ENCODE peak calls at places on chromosomes 7 and 10, in seven cellular contexts. R is left ventricle myocardium inferior, S is tibial nerve, E is endothelial cell of umbilical vein, L is LNCaP clone FGC, B is vagina, D is colonic mucosa. M is an unnamed sample.
A peak's percentile ranks its signal among the peaks of the same experiment; 100 is the strongest.

GRCh38 chr10:1368772-1369171 is 312.6 kb downstream of the WDR37 start:
- DNase-seq in R (no peak), S (no peak), E (no peak), L (no peak), B (peak; percentile 95), D (peak; percentile 40), M (peak; percentile 72)

GRCh38 chr7:36509962-36510361 is 120.3 kb downstream of the ANLN start:
- DNase-seq in R (no peak), S (no peak), E (no peak), L (no peak), B (no peak), D (no peak), M (no peak)

GRCh38 chr10:122062831-122063674 is 74.1 kb downstream of the TACC2 start:
- DNase-seq in R (peak; percentile 85), S (peak; percentile 79), E (peak; percentile 90), L (peak; percentile 97), B (no peak), D (peak; percentile 88), M (peak; percentile 96)

GRCh38 chr10:3068968-3069737 is 1.8 kb downstream of the PFKP start:
- DNase-seq in R (no peak), S (no peak), E (no peak), L (no peak), B (no peak), D (peak; percentile 38), M (peak; percentile 45)

GRCh38 chr7:116583653-116584052 is 58.8 kb downstream of the CAV1 start:
- DNase-seq in R (no peak), S (no peak), E (no peak), L (no peak), B (no peak), D (no peak), M (no peak)

GRCh38 chr7:6256709-6257535 is 15.5 kb downstream of the CYTH3 start:
- DNase-seq in R (peak; percentile 73), S (peak; percentile 40), E (no peak), L (no peak), B (no peak), D (peak; percentile 32), M (peak; percentile 73)

GRCh38 chr10:132422931-132423813 is 26.2 kb downstream of the PWWP2B start:
- DNase-seq in R (no peak), S (no peak), E (no peak), L (no peak), B (no peak), D (no peak), M (no peak)

GRCh38 chr10:9545073-9545472 is 1472.6 kb upstream of the CELF2 start:
- DNase-seq in R (no peak), S (no peak), E (no peak), L (no peak), B (no peak), D (no peak), M (no peak)

GRCh38 chr7:28168393-28169158 is 12.0 kb downstream of the JAZF1 start:
- DNase-seq in R (no peak), S (no peak), E (no peak), L (no peak), B (no peak), D (no peak), M (no peak)

GRCh38 chr10:59362991-59363390 is 642 bp upstream of the FAM13C start:
- DNase-seq in R (peak; percentile 67), S (peak; percentile 32), E (peak; percentile 14), L (peak; percentile 15), B (no peak), D (peak; percentile 63), M (peak; percentile 37)
- H3K4me3 ChIP-seq in R (peak overlapping the region; percentile 79), S (peak overlapping the region; percentile 52), E (no peak overlapping the region), L (peak overlapping the region; percentile 45), B (peak overlapping the region; percentile 65), D (peak overlapping the region; percentile 52), M (no peak overlapping the region)

GRCh38 chr10:68721673-68721963 is 579 bp downstream of the CCAR1 start:
- DNase-seq in R (no peak), S (no peak), E (no peak), L (no peak), B (peak; percentile 22), D (no peak), M (no peak)

GRCh38 chr10:68717435-68717834 is 3.6 kb upstream of the CCAR1 start:
- DNase-seq in R (no peak), S (no peak), E (no peak), L (no peak), B (no peak), D (no peak), M (no peak)

GRCh38 chr10:68725016-68725415 is 4.0 kb downstream of the CCAR1 start:
- DNase-seq in R (no peak), S (no peak), E (no peak), L (no peak), B (no peak), D (no peak), M (no peak)

DNA sequence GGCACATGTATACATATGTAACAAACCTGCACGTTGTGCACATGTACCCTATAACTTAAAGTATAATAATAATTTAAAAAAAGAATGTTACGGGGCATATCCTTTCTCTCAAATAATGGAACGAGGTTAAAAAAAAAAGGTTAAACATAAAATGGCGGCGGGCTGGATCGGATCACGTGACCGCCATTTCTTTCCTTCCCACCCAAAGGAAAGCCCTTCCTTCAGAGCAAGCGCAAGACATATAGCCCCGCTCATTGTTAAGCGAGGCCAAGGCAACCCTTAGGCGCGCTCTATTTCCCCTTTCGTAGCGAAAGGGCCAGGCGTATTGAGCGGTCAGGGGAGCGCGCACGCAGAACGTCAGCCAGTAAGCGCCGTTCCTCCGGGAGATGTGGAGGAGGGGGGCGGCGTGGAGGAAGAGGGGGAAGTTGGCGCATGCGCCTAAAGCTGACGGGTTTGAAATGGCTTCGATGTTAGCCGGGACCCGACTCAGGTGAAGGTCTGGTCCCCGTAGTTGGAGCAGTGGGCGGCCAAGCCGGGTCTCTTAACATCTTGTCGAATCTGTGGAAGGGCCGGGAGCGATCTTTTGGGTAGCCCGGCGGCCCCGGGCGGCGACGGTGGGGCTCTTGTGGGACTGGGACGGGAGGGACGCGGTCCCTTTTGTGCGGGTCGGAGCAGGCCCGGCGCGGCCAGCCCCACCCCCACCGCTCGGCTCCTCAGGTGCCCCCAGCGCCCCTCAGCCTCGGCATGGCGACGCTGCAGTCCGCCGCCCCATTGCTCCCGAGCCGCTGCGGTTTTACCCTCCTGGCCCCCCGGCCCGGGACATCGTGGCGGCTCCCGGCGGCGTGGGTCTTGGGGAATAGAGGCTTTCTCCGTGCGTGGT is at the start of gene CCAR1:
- DNase-seq in R (peak; percentile 98), S (peak; percentile 91), E (peak; percentile 99), L (peak; percentile 96), B (no peak), D (peak; percentile 96), M (peak; percentile 98)
- H3K4me3 ChIP-seq in R (peak within 1 kb of the TSS; percentile 96), S (peak within 1 kb of the TSS; percentile 80), E (peak within 1 kb of the TSS; percentile 55), L (peak within 1 kb of the TSS; percentile 91), B (peak within 1 kb of the TSS; percentile 84), D (peak within 1 kb of the TSS; percentile 82), M (peak within 1 kb of the TSS; percentile 90)

DNA sequence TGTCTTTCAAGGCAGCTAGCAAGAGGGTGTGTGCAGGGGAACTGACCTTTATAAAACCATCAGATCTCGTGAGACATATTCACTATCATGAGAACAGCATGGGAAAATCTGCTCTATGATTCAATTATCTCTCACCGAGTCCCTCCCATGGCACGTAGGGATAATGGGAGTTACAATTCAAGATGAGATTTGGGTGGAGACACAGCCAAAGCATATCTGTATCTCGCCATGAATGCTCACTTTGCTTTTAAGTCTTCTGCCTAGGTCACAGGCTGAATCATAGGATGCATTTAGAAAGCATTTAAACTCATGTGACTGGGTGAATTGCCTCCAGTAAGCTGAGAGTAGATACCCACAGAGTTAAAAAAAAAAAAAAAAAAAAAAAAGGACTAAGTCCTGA is 220.0 kb downstream of the AGMO start:
- DNase-seq in R (no peak), S (no peak), E (no peak), L (no peak), B (no peak), D (no peak), M (no peak)
- H3K4me3 ChIP-seq in R (no peak overlapping the region), S (no peak overlapping the region), E (no peak overlapping the region), L (no peak overlapping the region), B (no peak overlapping the region), D (no peak overlapping the region), M (no peak overlapping the region)

GRCh38 chr10:68562666-68563522 is 2.8 kb downstream of the TET1 start:
- DNase-seq in R (no peak), S (no peak), E (no peak), L (no peak), B (no peak), D (no peak), M (no peak)
- H3K4me3 ChIP-seq in R (peak overlapping the region; percentile 73), S (peak overlapping the region; percentile 99), E (no peak overlapping the region), L (no peak overlapping the region), B (peak overlapping the region; percentile 84), D (no peak overlapping the region), M (no peak overlapping the region)

M was measured in small intestine.